ENCODE peak calls at places on chromosomes 1 and 21, in seven cellular contexts. T, Y, G, J, B, K and Q are unnamed samples.

GRCh38 chr1:119968601-119969000 is 72.3 kb upstream of the ADAM30 start:
- DNase-seq in K (no peak), J (no peak), B (no peak), Y (no peak), G (no peak), T (no peak), Q (no peak)

GRCh38 chr1:20719871-20720620 is 2.2 kb upstream of the KIF17 start:
- DNase-seq in B (no peak), Y (no peak), J (no peak), T (no peak), K (no peak), G (no peak), Q (no peak)

GRCh38 chr1:58789322-58789856 is 5.5 kb upstream of the JUN start:
- DNase-seq in T (no peak), J (no peak), K (no peak), Y (no peak), G (no peak), B (no peak), Q (no peak)

GRCh38 chr21:40731206-40731605 is 115.8 kb downstream of the DSCAM start:
- DNase-seq in J (no peak), K (no peak), B (no peak), Y (no peak), G (no peak), T (no peak), Q (no peak)

GRCh38 chr1:94069649-94070285 is 51.2 kb downstream of the ABCA4 start:
- DNase-seq in B (no peak), K (no peak), G (no peak), Y (no peak), J (no peak), T (peak), Q (no peak)

GRCh38 chr1:43143441-43143888 is 28.6 kb downstream of the EBNA1BP2 start:
- DNase-seq in Y (peak), J (no peak), T (no peak), B (no peak), K (no peak), G (no peak), Q (no peak)

GRCh38 chr21:43767980-43768867 is 7.9 kb downstream of the CSTB start:
- DNase-seq in Y (no peak), T (peak), G (peak), K (no peak), B (peak), J (no peak), Q (no peak)

GRCh38 chr1:51755437-51755836 is 123.1 kb downstream of the NRDC start:
- DNase-seq in J (no peak), K (no peak), G (no peak), Y (no peak), T (no peak), B (no peak), Q (no peak)

GRCh38 chr1:48001696-48002095 is 4.5 kb upstream of the TRABD2B start:
- DNase-seq in K (no peak), G (no peak), B (no peak), Y (no peak), J (no peak), T (no peak), Q (no peak)

GRCh38 chr1:61563611-61564010 is 161.3 kb downstream of the TM2D1 start:
- DNase-seq in K (no peak), G (no peak), Y (no peak), J (no peak), B (no peak), T (no peak), Q (no peak)